ENCODE peak calls at places on chromosomes 13 and 19, in seven cellular contexts. I is spleen; G is fibroblast of lung; Z is astrocyte; U is CD8-positive, alpha-beta T cell; P is stomach; X is SK-N-SH. F is an unnamed sample.
A peak's percentile ranks its signal among the peaks of the same experiment; 100 is the strongest.

GRCh38 chr13:76879211-76879875 is 6.9 kb downstream of the KCTD12 start:
- DNase-seq in G (peak; percentile 82), P (peak; percentile 38), X (peak; percentile 34), Z (peak; percentile 64), I (peak; percentile 89), U (peak; percentile 46), F (peak; percentile 72)

GRCh38 chr13:50529154-50529882 is 314.2 kb downstream of the DLEU7 start:
- DNase-seq in X (peak; percentile 37), U (no peak), G (peak; percentile 93), I (peak; percentile 78), P (peak; percentile 87), Z (peak; percentile 95), F (peak; percentile 87)

GRCh38 chr13:110387451-110388140 is 80.5 kb downstream of the COL4A2 start:
- DNase-seq in Z (no peak), U (no peak), I (no peak), X (no peak), G (peak; percentile 64), P (no peak), F (peak; percentile 84)

GRCh38 chr13:36098080-36098479 is 33.1 kb downstream of the DCLK1 start:
- DNase-seq in X (no peak), P (no peak), Z (no peak), U (no peak), G (no peak), I (no peak), F (no peak)

GRCh38 chr19:5127710-5128109 is 158.8 kb downstream of the KDM4B start:
- DNase-seq in X (no peak), P (no peak), I (peak; percentile 91), G (no peak), U (no peak), Z (no peak), F (no peak)

GRCh38 chr13:21061077-21061945 is at the start of gene LATS2:
- DNase-seq in I (peak; percentile 98), U (peak; percentile 53), X (peak; percentile 62), Z (peak; percentile 87), P (peak; percentile 97), G (peak; percentile 92), F (peak; percentile 98)

GRCh38 chr19:2887391-2887914 is 13.3 kb upstream of the ZNF57 start:
- DNase-seq in X (peak; percentile 78), Z (peak; percentile 32), P (no peak), G (peak; percentile 73), I (no peak), U (no peak), F (no peak)

GRCh38 chr19:40190891-40191835 is at the start of gene MAP3K10:
- DNase-seq in P (peak; percentile 72), U (peak; percentile 58), X (peak; percentile 95), G (peak; percentile 61), Z (peak; percentile 51), I (peak; percentile 94), F (peak; percentile 81)

GRCh38 chr13:109899748-109900147 is 113.4 kb upstream of the IRS2 start:
- DNase-seq in I (no peak), Z (no peak), U (no peak), G (no peak), P (no peak), X (no peak), F (no peak)

GRCh38 chr19:38910488-38910887 is 1.5 kb downstream of the CCER2 start:
- DNase-seq in U (no peak), I (no peak), G (no peak), P (no peak), Z (no peak), X (no peak), F (no peak)

GRCh38 chr19:42132030-42132628 is at the start of gene POU2F2:
- DNase-seq in I (peak; percentile 96), P (peak; percentile 54), G (no peak), Z (no peak), X (no peak), U (peak; percentile 84), F (peak; percentile 54)

GRCh38 chr13:36362251-36362650 is 16.1 kb upstream of the SPART start:
- DNase-seq in I (no peak), U (no peak), X (no peak), P (no peak), G (peak; percentile 87), Z (peak; percentile 90), F (no peak)

GRCh38 chr19:35273686-35274259 is 5.0 kb downstream of the USF2 start:
- DNase-seq in P (no peak), X (no peak), I (no peak), G (no peak), Z (no peak), U (no peak), F (no peak)

GRCh38 chr13:71643466-71643865 is 223.5 kb downstream of the DACH1 start:
- DNase-seq in U (no peak), X (no peak), G (no peak), Z (no peak), P (no peak), I (no peak), F (no peak)

GRCh38 chr19:4316940-4317339 is 12.5 kb downstream of the FSD1 start:
- DNase-seq in P (no peak), X (peak; percentile 1), G (no peak), I (no peak), U (no peak), Z (no peak), F (no peak)

GRCh38 chr19:36436531-36436930 is 18.1 kb upstream of the ZFP82 start:
- DNase-seq in Z (no peak), G (no peak), P (no peak), I (no peak), U (no peak), X (no peak), F (no peak)

GRCh38 chr19:36837525-36837901 is 674 bp downstream of the ZNF790 start:
- DNase-seq in P (no peak), X (no peak), I (no peak), G (no peak), U (no peak), Z (no peak), F (no peak)

GRCh38 chr13:37288057-37288720 is 182.7 kb upstream of the CSNK1A1L start:
- DNase-seq in Z (no peak), X (no peak), I (no peak), G (no peak), P (no peak), U (no peak), F (no peak)

GRCh38 chr13:107324416-107325204 is 756.7 kb upstream of the ARGLU1 start:
- DNase-seq in G (no peak), U (no peak), I (no peak), Z (no peak), P (no peak), X (no peak), F (no peak)

DNA sequence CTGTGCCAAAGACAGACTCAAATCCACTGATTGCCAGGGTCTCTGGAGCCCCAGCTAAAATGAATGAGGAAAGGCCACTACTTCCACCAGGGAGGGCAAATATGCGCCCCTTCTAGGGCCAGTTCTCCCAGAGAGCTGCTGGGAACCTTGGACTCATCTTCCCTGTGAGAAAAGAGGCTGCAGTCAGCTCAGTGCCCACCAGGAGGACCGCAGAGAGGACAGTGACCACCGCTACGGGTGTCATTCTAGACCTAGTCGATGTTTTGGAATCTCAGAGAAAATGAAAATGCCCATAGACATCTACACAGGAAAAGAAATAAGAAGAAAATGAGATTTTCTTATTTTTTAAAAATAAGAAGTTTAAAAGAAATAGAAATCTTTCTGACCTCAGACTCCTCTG is 235.1 kb downstream of the UQCRFS1 start:
- DNase-seq in U (no peak), X (no peak), G (no peak), P (no peak), Z (no peak), I (no peak), F (no peak)
- TF ChIP-seq CTCF in U (no peak), X (peak; percentile 33), G (no peak), P (no peak), Z (no peak), I (no peak), F (no peak)

DNA sequence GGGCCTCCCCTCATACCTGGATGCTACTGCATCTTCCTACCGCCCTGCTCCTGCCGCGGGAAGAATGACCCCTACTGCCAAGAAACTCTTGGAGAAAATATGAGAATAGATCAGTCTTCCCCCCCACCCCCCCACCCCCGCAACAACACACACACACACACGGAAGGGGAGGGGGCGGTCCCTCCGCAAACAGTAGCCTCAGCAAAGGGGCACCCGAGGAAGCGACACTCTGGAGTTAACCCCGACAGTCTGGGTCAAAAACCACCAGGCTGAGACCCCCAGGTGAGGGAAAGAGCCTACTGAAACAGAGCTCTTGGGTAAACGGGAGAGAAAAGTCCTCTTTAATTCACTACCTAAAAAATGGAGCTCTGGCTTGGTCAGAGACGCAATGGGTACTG is 1.2 kb downstream of the MED26 start:
- DNase-seq in Z (no peak), X (peak; percentile 36), U (no peak), P (no peak), I (no peak), G (no peak), F (no peak)
- H3K36me3 ChIP-seq in Z (peaks cover 9% of the 10 kb centered on the region), X (peaks cover 20% of the 10 kb centered on the region), U (peaks cover 15% of the 10 kb centered on the region), P (peaks cover 36% of the 10 kb centered on the region), I (no peaks in the 10 kb centered on the region), G (peaks cover 9% of the 10 kb centered on the region), F (peaks cover 46% of the 10 kb centered on the region)

GRCh38 chr13:28318418-28318995 is 176.4 kb downstream of the FLT1 start:
- DNase-seq in I (no peak), G (no peak), X (no peak), U (no peak), P (no peak), Z (no peak), F (no peak)

GRCh38 chr13:28321751-28322150 is 173.2 kb downstream of the FLT1 start:
- DNase-seq in X (no peak), U (no peak), P (no peak), I (no peak), G (no peak), Z (no peak), F (no peak)

GRCh38 chr13:28322256-28322895 is 172.6 kb downstream of the FLT1 start:
- DNase-seq in P (no peak), U (no peak), Z (peak; percentile 22), X (peak; percentile 37), G (no peak), I (no peak), F (no peak)

GRCh38 chr13:28320884-28321574 is 173.9 kb downstream of the FLT1 start:
- DNase-seq in U (no peak), Z (no peak), I (no peak), G (peak; percentile 31), P (no peak), X (no peak), F (no peak)

DNA sequence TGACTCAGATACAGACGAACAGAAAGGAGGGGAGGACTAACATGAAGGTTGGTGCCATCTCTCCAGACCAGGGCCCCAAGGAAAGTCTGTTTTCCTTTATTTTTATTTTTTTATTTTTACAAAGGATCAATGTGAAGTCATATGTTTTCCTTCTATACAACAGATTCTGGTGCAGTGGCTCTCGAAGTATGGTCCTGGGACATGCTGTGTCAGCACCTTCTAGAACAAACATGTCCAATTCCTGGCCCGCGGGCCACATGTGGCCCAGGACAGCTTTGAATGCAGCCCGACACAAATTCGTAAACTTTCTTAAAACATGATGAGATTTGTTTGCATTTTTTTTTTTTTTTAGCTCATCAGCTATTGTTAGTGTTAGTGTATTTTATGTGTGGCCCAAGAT is 174.7 kb downstream of the FLT1 start:
- DNase-seq in X (no peak), P (no peak), G (no peak), Z (no peak), U (no peak), I (no peak), F (no peak)
- H3K4me1 ChIP-seq in X (peaks cover 10% of the 10 kb centered on the region), P (peaks cover 12% of the 10 kb centered on the region), G (no peaks in the 10 kb centered on the region), Z (no peaks in the 10 kb centered on the region), U (no peaks in the 10 kb centered on the region), I (peaks cover 15% of the 10 kb centered on the region), F (peaks cover 6% of the 10 kb centered on the region)

DNA sequence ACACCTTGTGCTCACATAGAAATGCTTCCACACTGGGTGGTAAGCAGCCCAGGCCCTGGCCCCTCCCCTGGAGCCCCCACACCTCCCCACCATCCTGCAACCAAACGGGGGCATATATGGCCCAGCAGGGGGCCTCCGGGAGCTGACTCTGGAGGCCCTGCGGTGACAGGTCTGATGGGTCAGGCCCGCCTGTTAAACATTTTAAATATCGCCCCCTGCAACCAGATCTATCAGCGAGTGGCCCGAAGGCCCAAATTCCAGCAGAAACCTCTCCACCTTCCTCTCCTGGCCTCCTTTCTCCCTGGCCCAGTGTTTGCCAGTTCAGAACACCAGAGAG is 48.0 kb upstream of the KATNAL1 start:
- DNase-seq in I (peak; percentile 90), X (peak; percentile 51), U (peak; percentile 30), P (peak; percentile 45), G (no peak), Z (no peak), F (no peak)
- TF ChIP-seq CTCF in I (peak; percentile 41), X (peak; percentile 14), U (peak; percentile 64), P (no peak), G (no peak), Z (no peak), F (peak; percentile 50)